ENCODE peak calls at places on chromosomes 1 and 21, in ten cellular contexts. D is H9, W is adrenal gland, T is AG09319, N is lower leg skin, M is heart right ventricle, S is fibroblast of mammary gland, O is GM13977, R is endothelial cell, I is AG04450. C is an unnamed sample.

GRCh38 chr1:116478621-116479020 is 92.2 kb downstream of the CD58 start:
- DNase-seq in D (no peak), W (no peak), T (no peak), N (no peak), M (no peak), S (no peak), O (no peak), R (no peak), I (no peak), C (no peak)

GRCh38 chr1:148388260-148389026 is 94.7 kb downstream of the PPIAL4G start:
- DNase-seq in D (peak; percentile 99), W (peak; percentile 94), T (peak; percentile 47), N (peak; percentile 87), M (peak; percentile 89), S (peak; percentile 96), O (peak; percentile 81), R (peak; percentile 66), I (peak; percentile 21), C (peak; percentile 82)

GRCh38 chr1:165254376-165254775 is 102.1 kb downstream of the LMX1A start:
- DNase-seq in D (no peak), W (no peak), T (no peak), N (no peak), M (no peak), S (no peak), O (no peak), R (no peak), I (no peak), C (no peak)

GRCh38 chr1:14259191-14259757 is 339.2 kb upstream of the KAZN start:
- DNase-seq in D (no peak), W (peak; percentile 49), T (no peak), N (peak; percentile 89), M (peak; percentile 69), S (peak; percentile 82), O (no peak), R (no peak), I (no peak), C (no peak)

GRCh38 chr1:234553241-234554156 is 56.5 kb downstream of the IRF2BP2 start:
- DNase-seq in D (peak; percentile 10), W (no peak), T (peak; percentile 79), N (no peak), M (no peak), S (peak; percentile 86), O (no peak), R (no peak), I (no peak), C (no peak)

GRCh38 chr1:211829343-211830054 is 1.1 kb downstream of the LPGAT1 start:
- DNase-seq in D (peak; percentile 65), W (peak; percentile 75), T (no peak), N (no peak), M (peak; percentile 12), S (no peak), O (no peak), R (peak; percentile 42), I (no peak), C (peak; percentile 37)

GRCh38 chr1:211897011-211897410 is 66.4 kb upstream of the LPGAT1 start:
- DNase-seq in D (no peak), W (no peak), T (no peak), N (no peak), M (no peak), S (no peak), O (no peak), R (no peak), I (no peak), C (no peak)

GRCh38 chr21:33330726-33331125 is 6.0 kb downstream of the IFNAR1 start:
- DNase-seq in D (no peak), W (no peak), T (no peak), N (no peak), M (no peak), S (no peak), O (no peak), R (no peak), I (no peak), C (no peak)

GRCh38 chr1:111190931-111191451 is 9.5 kb downstream of the DENND2D start:
- DNase-seq in D (no peak), W (no peak), T (peak; percentile 41), N (no peak), M (no peak), S (peak; percentile 67), O (no peak), R (no peak), I (peak; percentile 29), C (no peak)

GRCh38 chr1:179823693-179824092 is 53.9 kb downstream of the TOR1AIP2 start:
- DNase-seq in D (peak; percentile 12), W (no peak), T (no peak), N (no peak), M (no peak), S (no peak), O (no peak), R (no peak), I (no peak), C (no peak)

DNA sequence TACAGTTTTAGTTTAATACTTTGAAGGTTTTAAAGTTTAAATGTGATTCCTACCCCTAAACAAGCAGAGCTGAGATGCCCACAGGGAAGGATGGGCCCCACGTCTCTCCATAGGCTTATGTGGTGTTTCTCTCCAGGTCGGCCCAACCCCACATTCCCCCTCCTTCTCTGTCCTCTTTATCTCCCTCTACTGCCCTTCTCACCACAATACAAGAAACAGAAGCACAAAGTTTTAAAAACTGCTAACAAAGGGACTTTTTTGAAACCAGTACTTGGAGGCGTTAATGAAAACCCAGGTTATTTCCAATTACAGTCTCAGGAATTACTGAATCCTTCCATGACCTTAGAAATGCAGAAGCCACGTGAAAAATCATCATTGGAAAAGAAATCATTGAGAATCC is 324.0 kb downstream of the NTNG1 start:
- DNase-seq in D (peak; percentile 37), W (no peak), T (no peak), N (no peak), M (no peak), S (no peak), O (no peak), R (no peak), I (no peak), C (no peak)
- TF ChIP-seq CTCF in D (peak; percentile 49), W (no peak), T (no peak), N (no peak), M (no peak), S (no peak), O (peak; percentile 27), R (no peak), I (no peak), C (no peak)

DNA sequence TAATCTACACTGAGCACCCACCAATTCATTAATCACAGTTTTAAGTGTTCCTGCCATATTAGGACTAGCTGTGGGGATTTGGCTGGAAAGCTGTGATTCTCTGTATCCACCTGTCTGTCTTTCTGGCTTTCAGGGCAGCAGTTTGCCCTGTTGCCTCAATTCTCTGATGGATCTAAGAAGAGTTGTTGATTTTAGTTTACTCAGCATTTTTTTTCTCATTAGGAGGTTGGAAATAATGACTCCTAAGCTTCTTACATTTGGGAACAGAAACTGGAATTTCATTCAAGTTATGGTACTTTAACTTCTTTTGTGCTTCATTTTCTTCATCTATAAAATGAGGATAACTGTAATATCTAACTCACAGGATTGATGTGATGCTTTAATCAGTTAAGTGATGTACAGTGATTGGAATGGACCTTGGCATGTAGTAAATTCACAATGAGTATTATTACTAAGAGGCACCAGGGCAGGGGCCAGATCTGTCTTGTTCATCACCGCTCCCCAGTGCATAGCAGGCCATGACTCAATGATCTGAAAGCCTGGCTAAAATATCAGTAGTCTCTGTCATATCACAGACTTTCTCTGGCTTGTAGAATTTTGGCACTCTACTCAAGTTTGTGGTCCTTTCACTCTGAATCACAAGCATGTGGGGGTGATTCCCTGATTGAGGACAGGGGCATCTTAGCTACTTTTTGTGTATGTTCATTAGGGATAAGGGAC is 51.4 kb upstream of the GREM2 start:
- DNase-seq in D (no peak), W (no peak), T (no peak), N (no peak), M (no peak), S (peak; percentile 87), O (no peak), R (no peak), I (peak; percentile 30), C (no peak)
- TF ChIP-seq CTCF in D (no peak), W (no peak), T (no peak), N (no peak), M (no peak), S (no peak), O (no peak), R (no peak), I (no peak), C (no peak)

GRCh38 chr1:172726740-172727139 is 67.8 kb downstream of the FASLG start:
- DNase-seq in D (no peak), W (no peak), T (no peak), N (no peak), M (no peak), S (no peak), O (no peak), R (no peak), I (no peak), C (no peak)

GRCh38 chr1:172727275-172727674 is 68.4 kb downstream of the FASLG start:
- DNase-seq in D (no peak), W (no peak), T (no peak), N (no peak), M (no peak), S (no peak), O (no peak), R (no peak), I (no peak), C (no peak)

GRCh38 chr1:172732427-172732826 is 73.5 kb downstream of the FASLG start:
- DNase-seq in D (no peak), W (no peak), T (no peak), N (no peak), M (no peak), S (no peak), O (no peak), R (no peak), I (no peak), C (no peak)

GRCh38 chr1:172724746-172725613 is 66.1 kb downstream of the FASLG start:
- DNase-seq in D (no peak), W (no peak), T (no peak), N (no peak), M (no peak), S (no peak), O (peak; percentile 23), R (no peak), I (no peak), C (peak; percentile 22)

DNA sequence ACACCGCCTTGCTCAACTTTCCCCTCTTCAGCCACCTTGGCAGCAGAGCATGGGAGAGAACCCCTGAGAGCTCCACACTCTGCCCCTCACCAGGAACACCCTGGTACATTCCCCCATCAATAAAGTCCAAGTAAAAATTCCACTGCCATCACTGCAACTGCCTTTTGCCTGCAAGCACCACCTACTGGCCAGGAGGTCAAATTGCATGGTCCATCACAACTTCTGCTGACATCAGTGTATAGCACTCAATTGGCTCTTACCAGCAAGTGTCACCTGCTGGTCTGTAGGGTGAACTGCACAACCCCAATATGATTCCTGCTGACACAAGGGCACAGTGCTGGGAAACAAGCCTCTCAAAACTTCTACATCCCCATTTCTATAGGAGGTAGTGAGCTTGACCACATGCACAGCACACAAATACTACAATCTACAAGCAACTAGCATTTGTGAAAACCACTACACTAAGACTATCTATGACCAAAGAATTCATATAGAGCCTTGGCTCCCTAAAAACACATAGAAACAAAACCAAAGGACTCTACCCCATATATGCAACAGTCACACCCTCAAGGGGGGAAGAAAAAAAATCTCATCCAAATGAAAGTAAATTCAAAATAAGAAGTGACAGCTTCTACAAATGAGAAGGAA is 69.2 kb downstream of the FASLG start:
- DNase-seq in D (peak; percentile 76), W (no peak), T (no peak), N (no peak), M (no peak), S (peak; percentile 61), O (no peak), R (no peak), I (no peak), C (no peak)
- TF ChIP-seq CTCF in D (peak; percentile 94), W (no peak), T (peak; percentile 23), N (no peak), M (peak; percentile 55), S (peak; percentile 63), O (peak; percentile 58), R (peak; percentile 91), I (peak; percentile 44), C (peak; percentile 49)

GRCh38 chr1:160997323-160998038 is 23.5 kb downstream of the F11R start:
- DNase-seq in D (peak; percentile 73), W (peak; percentile 74), T (peak; percentile 19), N (peak; percentile 42), M (peak; percentile 83), S (peak; percentile 55), O (peak; percentile 62), R (peak; percentile 71), I (no peak), C (peak; percentile 59)
- TF ChIP-seq CTCF in D (peak; percentile 69), W (peak; percentile 57), T (peak; percentile 60), N (no peak), M (peak; percentile 68), S (peak; percentile 71), O (peak; percentile 73), R (peak; percentile 63), I (peak; percentile 82), C (peak; percentile 56)

C was measured in GM20000.